ENCODE peak calls at places on chromosomes 12 and 14, in ten cellular contexts. I is T follicular helper cell, Y is SW480, Q is NAMALWA, A is KBM-7, G is stomach, H is hippocampal formation, T is trophoblast cell, P is EL, E is hepatic stellate cell. Z is an unnamed sample.

GRCh38 chr14:95314609-95315008 is 5.1 kb downstream of the CLMN start:
- DNase-seq in A (no peak), E (no peak), P (peak), I (no peak), Q (no peak), T (peak), G (peak), H (no peak), Y (no peak), Z (no peak)

GRCh38 chr12:63826002-63826585 is 18.4 kb upstream of the SRGAP1 start:
- DNase-seq in Y (peak), A (peak), T (no peak), Q (peak), G (no peak), I (no peak), P (peak), E (peak), H (peak), Z (no peak)

GRCh38 chr12:47393403-47393790 is 312.4 kb downstream of the RPAP3 start:
- DNase-seq in E (no peak), Q (no peak), G (no peak), I (no peak), A (no peak), P (no peak), H (no peak), Y (no peak), T (no peak), Z (no peak)

GRCh38 chr12:114938487-114939210 is 254.7 kb upstream of the TBX3 start:
- DNase-seq in E (no peak), Y (no peak), H (peak), Q (no peak), A (no peak), P (no peak), T (no peak), I (no peak), G (no peak), Z (no peak)

GRCh38 chr14:25400607-25401206 is 350.8 kb upstream of the STXBP6 start:
- DNase-seq in P (peak), H (peak), T (no peak), Q (peak), Y (peak), E (no peak), G (peak), I (no peak), A (peak), Z (no peak)

GRCh38 chr14:39956372-39956771 is 524.1 kb upstream of the FBXO33 start:
- DNase-seq in G (no peak), Y (no peak), Q (peak), P (no peak), H (no peak), I (no peak), A (peak), T (no peak), E (no peak), Z (no peak)

GRCh38 chr14:57712698-57713097 is 153.2 kb downstream of the SLC35F4 start:
- DNase-seq in I (no peak), T (no peak), Y (no peak), A (no peak), G (no peak), Q (no peak), E (no peak), H (no peak), P (no peak), Z (no peak)

GRCh38 chr12:102755271-102755670 is 161.8 kb downstream of the PAH start:
- DNase-seq in T (no peak), Q (no peak), A (no peak), Y (no peak), G (no peak), I (no peak), H (no peak), E (no peak), P (no peak), Z (no peak)

GRCh38 chr14:100836053-100836805 is 10.3 kb downstream of the MEG3 start:
- DNase-seq in I (no peak), A (no peak), G (no peak), T (no peak), E (no peak), H (no peak), P (no peak), Y (no peak), Q (no peak), Z (peak)

GRCh38 chr12:31518680-31519227 is 72.2 kb downstream of the DENND5B start:
- DNase-seq in Q (peak), H (peak), G (no peak), Y (peak), A (no peak), P (peak), I (no peak), T (peak), E (peak), Z (no peak)

GRCh38 chr12:113794774-113795173 is 171.4 kb downstream of the RBM19 start:
- DNase-seq in T (no peak), G (no peak), Y (no peak), H (no peak), A (no peak), E (no peak), Q (no peak), I (no peak), P (no peak), Z (no peak)

GRCh38 chr12:34301251-34302130 is 279.2 kb downstream of the ALG10 start:
- DNase-seq in I (no peak), Y (no peak), G (no peak), P (no peak), A (no peak), H (no peak), E (no peak), Q (no peak), T (no peak), Z (peak)

GRCh38 chr14:105148604-105149145 is 19.9 kb downstream of the JAG2 start:
- DNase-seq in H (no peak), Q (no peak), T (no peak), A (no peak), Y (no peak), E (no peak), P (no peak), G (no peak), I (no peak), Z (no peak)

GRCh38 chr12:3897400-3897910 is 24.3 kb upstream of the PARP11 start:
- DNase-seq in E (no peak), P (no peak), Q (no peak), H (no peak), A (no peak), T (no peak), I (no peak), Y (no peak), G (no peak), Z (no peak)

Z was measured in kidney.